ENCODE peak calls at places on chromosomes 1 and 21, in six cellular contexts. E is HT1080, S is T-helper 1 cell, H is D341Med, W is anterior cingulate cortex, A is mammary epithelial cell. F is an unnamed sample.

GRCh38 chr1:215005078-215005477 is 77.5 kb upstream of the KCNK2 start:
- DNase-seq in E (no peak), S (no peak), H (no peak), W (no peak), A (no peak), F (no peak)

GRCh38 chr1:101017448-101017847 is 8.1 kb downstream of the DPH5 start:
- DNase-seq in E (no peak), S (no peak), H (no peak), W (no peak), A (no peak), F (no peak)

GRCh38 chr1:6508876-6509602 is 17.6 kb upstream of the PLEKHG5 start:
- DNase-seq in E (no peak), S (no peak), H (no peak), W (no peak), A (no peak), F (no peak)

GRCh38 chr1:198838022-198838342 is 199.1 kb downstream of the PTPRC start:
- DNase-seq in E (no peak), S (no peak), H (no peak), W (no peak), A (no peak), F (no peak)

GRCh38 chr1:106615473-106615872 is 441.0 kb upstream of the PRMT6 start:
- DNase-seq in E (no peak), S (no peak), H (no peak), W (no peak), A (peak), F (no peak)

GRCh38 chr1:31883357-31883942 is 54.7 kb downstream of the PTP4A2 start:
- DNase-seq in E (no peak), S (no peak), H (no peak), W (no peak), A (no peak), F (no peak)

GRCh38 chr1:39729030-39729429 is 9.7 kb upstream of the PPIE start:
- DNase-seq in E (no peak), S (no peak), H (no peak), W (no peak), A (peak), F (no peak)

GRCh38 chr1:24793762-24794161 is 48.5 kb downstream of the CLIC4 start:
- DNase-seq in E (no peak), S (no peak), H (no peak), W (no peak), A (no peak), F (no peak)

GRCh38 chr1:105137543-105138444 is 1388.1 kb downstream of the AMY1C start:
- DNase-seq in E (peak), S (no peak), H (peak), W (no peak), A (no peak), F (no peak)

GRCh38 chr21:44901391-44902074 is 19.2 kb downstream of the ITGB2 start:
- DNase-seq in E (no peak), S (no peak), H (no peak), W (no peak), A (no peak), F (no peak)

GRCh38 chr1:236460103-236460502 is 63.7 kb upstream of the LGALS8 start:
- DNase-seq in E (no peak), S (no peak), H (no peak), W (no peak), A (no peak), F (no peak)

GRCh38 chr1:176670853-176671252 is 207.9 kb downstream of the PAPPA2 start:
- DNase-seq in E (no peak), S (no peak), H (no peak), W (no peak), A (no peak), F (no peak)

GRCh38 chr1:212457740-212458338 is 25.1 kb downstream of the NENF start:
- DNase-seq in E (peak), S (peak), H (peak), W (peak), A (peak), F (peak)

GRCh38 chr1:172824199-172824598 is 165.3 kb downstream of the FASLG start:
- DNase-seq in E (no peak), S (no peak), H (no peak), W (no peak), A (peak), F (no peak)

GRCh38 chr1:109910123-109910962 is at the start of gene CSF1:
- DNase-seq in E (peak), S (peak), H (peak), W (peak), A (peak), F (peak)

GRCh38 chr1:79355073-79355472 is 348.5 kb upstream of the ADGRL4 start:
- DNase-seq in E (peak), S (no peak), H (no peak), W (no peak), A (peak), F (no peak)

GRCh38 chr1:220331318-220331717 is 59.1 kb upstream of the RAB3GAP2 start:
- DNase-seq in E (no peak), S (no peak), H (no peak), W (no peak), A (no peak), F (no peak)

GRCh38 chr1:36321119-36321951 is 2.1 kb downstream of the EVA1B start:
- DNase-seq in E (no peak), S (peak), H (no peak), W (no peak), A (no peak), F (no peak)

GRCh38 chr1:174912243-174912642 is 87.5 kb upstream of the CACYBP start:
- DNase-seq in E (no peak), S (no peak), H (no peak), W (no peak), A (no peak), F (no peak)